ENCODE peak calls at places on chromosomes 4 and X, in four cellular contexts. P, Q, M and G are unnamed samples.

GRCh38 chrX:31227250-31227649 is 155.4 kb upstream of the FTHL17 start:
- DNase-seq in P (no peak), Q (no peak), M (no peak), G (no peak)

GRCh38 chr4:7774301-7775019 is 165.2 kb downstream of the AFAP1 start:
- DNase-seq in P (no peak), Q (no peak), M (no peak), G (no peak)

GRCh38 chr4:5137927-5138326 is 86.6 kb downstream of the STK32B start:
- DNase-seq in P (no peak), Q (no peak), M (no peak), G (no peak)

GRCh38 chr4:110501826-110502225 is 25.9 kb downstream of the ENPEP start:
- DNase-seq in P (no peak), Q (peak), M (no peak), G (no peak)

GRCh38 chr4:22515888-22516541 is at the start of gene ADGRA3:
- DNase-seq in P (peak), Q (peak), M (peak), G (no peak)

GRCh38 chr4:37682701-37683401 is 3.3 kb downstream of the RELL1 start:
- DNase-seq in P (no peak), Q (peak), M (no peak), G (no peak)

GRCh38 chr4:137443031-137443800 is 89.1 kb downstream of the PCDH18 start:
- DNase-seq in P (no peak), Q (no peak), M (no peak), G (no peak)

GRCh38 chr4:3878678-3879077 is 112.5 kb downstream of the ADRA2C start:
- DNase-seq in P (no peak), Q (no peak), M (no peak), G (no peak)

GRCh38 chr4:171650543-171650942 is 162.7 kb upstream of the GALNTL6 start:
- DNase-seq in P (peak), Q (no peak), M (no peak), G (no peak)

GRCh38 chr4:100486496-100486895 is 31.3 kb downstream of the EMCN start:
- DNase-seq in P (no peak), Q (no peak), M (no peak), G (no peak)

GRCh38 chrX:17496407-17496806 is 121.4 kb downstream of the NHS start:
- DNase-seq in P (no peak), Q (peak), M (no peak), G (no peak)

GRCh38 chr4:37685211-37685725 is 908 bp downstream of the RELL1 start:
- DNase-seq in P (no peak), Q (peak), M (no peak), G (no peak)